ENCODE peak calls at places on chromosome 22, in five cellular contexts. H is upper lobe of left lung, P is spleen, F is IMR-90, A is adrenal gland. J is an unnamed sample.

GRCh38 chr22:48057116-48057835 is 1294.8 kb downstream of the TBC1D22A start:
- DNase-seq in H (peak; percentile 39), P (no peak), F (no peak), A (no peak), J (no peak)

GRCh38 chr22:37012956-37013355 is 6.3 kb downstream of the TST start:
- DNase-seq in H (no peak), P (no peak), F (no peak), A (no peak), J (no peak)

GRCh38 chr22:49448546-49448945 is 379.1 kb downstream of the BRD1 start:
- DNase-seq in H (peak; percentile 50), P (no peak), F (no peak), A (no peak), J (no peak)

GRCh38 chr22:43039800-43040199 is 24.9 kb upstream of the PACSIN2 start:
- DNase-seq in H (no peak), P (no peak), F (no peak), A (no peak), J (no peak)

GRCh38 chr22:19797631-19798319 is 37.2 kb downstream of the TBX1 start:
- DNase-seq in H (peak; percentile 75), P (no peak), F (no peak), A (no peak), J (no peak)

GRCh38 chr22:20793386-20794131 is 19.6 kb downstream of the SERPIND1 start:
- DNase-seq in H (no peak), P (no peak), F (no peak), A (peak; percentile 46), J (no peak)

GRCh38 chr22:33204408-33204807 is 146.2 kb upstream of the SYN3 start:
- DNase-seq in H (no peak), P (no peak), F (no peak), A (no peak), J (no peak)

GRCh38 chr22:27918351-27919221 is 470 bp downstream of the PITPNB start:
- DNase-seq in H (peak; percentile 90), P (no peak), F (peak; percentile 45), A (peak; percentile 48), J (peak; percentile 27)

GRCh38 chr22:42022162-42022847 is 23.7 kb downstream of the WBP2NL start:
- DNase-seq in H (no peak), P (no peak), F (no peak), A (no peak), J (no peak)

GRCh38 chr22:30650508-30651116 is 15.0 kb downstream of the SLC35E4 start:
- DNase-seq in H (no peak), P (no peak), F (no peak), A (no peak), J (no peak)

GRCh38 chr22:37213218-37213855 is 1.1 kb upstream of the SSTR3 start:
- DNase-seq in H (no peak), P (peak; percentile 72), F (no peak), A (peak; percentile 13), J (no peak)

GRCh38 chr22:22878801-22879674 is 8.6 kb upstream of the IGLL5 start:
- DNase-seq in H (no peak), P (no peak), F (no peak), A (no peak), J (no peak)

GRCh38 chr22:45316796-45317526 is 7.2 kb downstream of the FAM118A start:
- DNase-seq in H (no peak), P (no peak), F (no peak), A (no peak), J (no peak)

GRCh38 chr22:45312856-45313255 is 3.1 kb downstream of the FAM118A start:
- DNase-seq in H (no peak), P (no peak), F (no peak), A (no peak), J (no peak)

GRCh38 chr22:45312415-45312814 is 2.7 kb downstream of the FAM118A start:
- DNase-seq in H (no peak), P (no peak), F (no peak), A (no peak), J (no peak)

GRCh38 chr22:45314789-45315188 is 5.1 kb downstream of the FAM118A start:
- DNase-seq in H (no peak), P (no peak), F (no peak), A (no peak), J (no peak)

DNA sequence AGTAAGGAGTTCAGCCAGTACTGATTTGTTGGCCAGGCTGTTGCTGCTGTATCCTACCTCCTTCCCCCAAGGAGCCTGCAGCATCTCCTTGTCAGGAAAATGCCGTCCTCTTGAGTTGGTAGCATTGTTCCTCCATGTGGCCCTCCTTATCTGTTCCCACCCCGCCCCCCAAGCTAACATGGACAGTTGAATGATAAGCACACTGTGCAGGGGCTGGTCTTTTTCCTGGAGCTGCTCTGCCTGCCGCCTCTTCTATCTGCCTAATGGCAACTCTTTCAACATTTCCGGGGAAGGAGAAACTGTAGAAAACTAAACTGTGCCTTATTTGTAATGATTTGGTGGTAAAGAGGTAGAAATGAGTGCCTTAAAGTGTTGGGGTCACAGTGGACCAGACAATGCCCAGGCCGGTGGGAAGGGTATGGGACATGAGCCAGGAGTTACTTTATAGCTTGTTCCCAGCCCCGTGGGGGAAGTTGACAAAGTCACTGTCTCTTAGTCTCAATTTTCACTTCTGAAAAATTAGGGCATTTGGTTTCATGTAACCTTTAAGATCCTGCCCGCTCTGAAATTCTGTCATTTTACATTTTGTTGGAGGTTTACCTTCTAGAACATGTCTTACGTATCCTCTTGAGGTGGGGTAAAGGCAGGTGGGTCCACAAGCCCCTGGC is 4.5 kb downstream of the FAM118A start:
- DNase-seq in H (no peak), P (no peak), F (no peak), A (no peak), J (no peak)
- TF ChIP-seq POLR2A in H (no peak), P (no peak), F (no peak), A (no peak), J (no peak)

GRCh38 chr22:38735465-38736256 is 20.1 kb downstream of the SUN2 start:
- DNase-seq in H (no peak), P (peak; percentile 74), F (no peak), A (no peak), J (no peak)

GRCh38 chr22:38735126-38735464 is 20.7 kb downstream of the SUN2 start:
- DNase-seq in H (no peak), P (peak; percentile 63), F (no peak), A (no peak), J (no peak)

GRCh38 chr22:38734203-38735100 is 21.3 kb downstream of the SUN2 start:
- DNase-seq in H (no peak), P (peak; percentile 57), F (no peak), A (no peak), J (no peak)

GRCh38 chr22:38737302-38738060 is 18.3 kb downstream of the SUN2 start:
- DNase-seq in H (no peak), P (peak; percentile 61), F (peak; percentile 49), A (no peak), J (no peak)

DNA sequence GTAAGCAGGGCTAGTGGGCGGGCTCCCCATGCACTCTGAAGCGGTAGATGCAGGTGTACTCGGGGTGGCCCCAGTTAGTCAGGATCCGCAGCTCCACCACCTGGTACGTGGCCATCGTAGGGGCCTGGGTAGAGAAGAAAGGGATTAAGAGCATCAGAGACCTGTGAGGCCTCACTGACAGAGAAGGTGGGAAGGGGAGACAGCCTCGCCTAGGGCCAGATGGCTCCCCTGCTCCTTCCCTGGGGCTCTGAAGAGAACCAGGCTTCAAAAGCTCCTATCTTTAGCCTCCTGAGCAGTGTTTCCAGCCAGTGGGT is 19.6 kb downstream of the SUN2 start:
- DNase-seq in H (no peak), P (no peak), F (no peak), A (no peak), J (no peak)
- TF ChIP-seq POLR2A in H (no peak), P (no peak), F (no peak), A (no peak), J (no peak)

DNA sequence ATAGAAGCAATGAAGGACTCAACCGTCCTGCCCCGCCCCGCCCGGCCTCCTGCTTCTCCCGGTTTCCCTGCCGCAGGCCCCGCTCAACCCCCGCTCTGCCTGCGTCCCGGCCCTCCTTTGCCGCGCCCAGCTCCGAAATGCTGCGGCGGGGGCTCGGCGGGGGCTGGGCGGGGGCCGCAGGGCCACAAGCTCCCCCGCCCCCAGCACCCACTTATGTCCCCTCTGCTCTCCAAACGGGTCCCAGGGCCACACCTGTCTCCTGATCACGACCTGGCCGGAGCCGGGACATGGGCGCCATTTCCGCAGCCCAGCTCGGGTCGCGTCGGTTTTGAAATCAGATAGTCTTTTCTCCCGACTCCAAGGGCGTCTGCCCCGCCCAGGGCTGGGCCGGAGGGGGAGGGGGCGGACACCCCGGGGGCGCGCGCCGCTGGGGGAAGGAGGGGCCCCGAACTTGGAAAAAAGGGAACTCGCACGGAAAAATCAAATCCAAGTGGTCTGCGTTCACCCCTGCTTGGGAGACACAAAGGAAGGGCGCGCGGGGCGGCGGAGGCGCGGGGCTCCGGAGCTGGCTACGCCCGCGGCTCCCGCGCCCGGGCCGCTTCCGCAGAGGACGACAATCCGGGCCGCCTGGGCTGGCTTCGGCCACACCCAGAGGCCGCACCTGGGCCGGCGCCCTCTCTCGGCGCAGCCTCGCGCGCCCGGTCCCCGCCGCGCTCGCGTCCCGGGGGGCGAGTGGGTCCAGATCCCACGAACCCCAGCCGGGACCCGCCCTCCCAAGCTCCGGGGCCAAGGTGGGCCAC is 70.5 kb upstream of the EP300 start:
- DNase-seq in H (peak; percentile 96), P (peak; percentile 93), F (peak; percentile 16), A (peak; percentile 78), J (peak; percentile 50)
- TF ChIP-seq POLR2A in H (peak; percentile 35), P (no peak), F (no peak), A (peak; percentile 32), J (no peak)

GRCh38 chr22:45784357-45785277 is 113.0 kb downstream of the ATXN10 start:
- DNase-seq in H (no peak), P (no peak), F (no peak), A (no peak), J (no peak)
- TF ChIP-seq POLR2A in H (no peak), P (no peak), F (no peak), A (no peak), J (no peak)

GRCh38 chr22:17486313-17486712 is 77.0 kb upstream of the SLC25A18 start:
- DNase-seq in H (no peak), P (no peak), F (no peak), A (peak; percentile 22), J (no peak)
- TF ChIP-seq POLR2A in H (no peak), P (no peak), F (no peak), A (no peak), J (no peak)

J was measured in H54.